ENCODE peak calls at places on chromosomes 6 and 20, in four cellular contexts. N, H, V and Y are unnamed samples.
A peak's percentile ranks its signal among the peaks of the same experiment; 100 is the strongest.

GRCh38 chr20:38123021-38123587 is 42.0 kb downstream of the TGM2 start:
- DNase-seq in N (peak; percentile 44), H (no peak), V (peak; percentile 24), Y (peak; percentile 78)

GRCh38 chr6:3294396-3294795 is 35.6 kb downstream of the PSMG4 start:
- DNase-seq in N (peak; percentile 11), H (no peak), V (no peak), Y (no peak)

GRCh38 chr6:39493174-39493573 is 170.7 kb upstream of the KCNK16 start:
- DNase-seq in N (no peak), H (no peak), V (no peak), Y (no peak)

GRCh38 chr6:17469006-17469972 is 75.9 kb downstream of the CAP2 start:
- DNase-seq in N (no peak), H (no peak), V (no peak), Y (no peak)

GRCh38 chr6:35962779-35963570 is 42.1 kb upstream of the SRPK1 start:
- DNase-seq in N (no peak), H (no peak), V (no peak), Y (no peak)

GRCh38 chr6:157226026-157226639 is 97.2 kb downstream of the TMEM242 start:
- DNase-seq in N (peak; percentile 40), H (no peak), V (no peak), Y (peak; percentile 39)

GRCh38 chr6:166005401-166005845 is 162.2 kb downstream of the TBXT start:
- DNase-seq in N (no peak), H (no peak), V (no peak), Y (peak; percentile 62)

GRCh38 chr20:34312544-34313217 is 9.5 kb upstream of the AHCY start:
- DNase-seq in N (peak; percentile 95), H (peak; percentile 73), V (peak; percentile 89), Y (peak; percentile 81)

GRCh38 chr6:106739387-106739786 is 110.0 kb downstream of the QRSL1 start:
- DNase-seq in N (no peak), H (no peak), V (peak; percentile 84), Y (no peak)

DNA sequence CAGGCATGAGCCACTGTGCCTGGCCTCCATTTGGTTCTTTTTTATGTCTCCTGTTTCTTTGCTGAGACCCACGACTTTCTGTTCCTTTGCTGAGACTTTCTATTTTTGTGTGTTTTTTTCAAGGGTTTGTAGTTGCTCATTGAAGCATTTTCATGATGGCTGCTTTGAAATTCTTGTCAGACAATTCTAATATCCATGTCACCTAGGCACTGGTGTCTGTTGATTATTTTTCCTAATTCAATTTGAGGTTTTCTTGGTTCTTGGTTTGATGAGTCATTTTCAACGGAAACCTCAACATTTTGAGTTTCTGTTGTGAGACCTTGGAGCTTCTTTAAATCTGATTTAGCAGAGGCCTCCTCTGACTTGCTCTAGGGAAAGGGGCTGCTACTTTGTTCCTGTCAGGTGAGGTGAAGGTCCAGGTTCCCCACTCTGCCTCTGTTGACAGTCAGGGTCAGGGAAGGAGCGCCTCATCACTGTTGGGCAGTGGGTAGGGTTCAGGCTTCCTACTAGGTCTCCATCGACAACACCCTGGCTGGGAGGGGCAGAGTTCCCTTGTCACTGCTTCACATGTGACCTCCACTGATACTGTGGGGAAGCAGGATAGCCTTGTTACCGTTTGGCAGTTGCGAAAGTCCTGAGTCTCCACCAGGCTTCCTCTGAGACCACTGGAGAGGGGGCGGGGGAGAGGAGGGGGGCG is 67.2 kb upstream of the RNF24 start:
- DNase-seq in N (peak; percentile 63), H (no peak), V (no peak), Y (peak; percentile 82)
- TF ChIP-seq POLR2A in N (no peak), H (no peak), V (no peak), Y (no peak)

DNA sequence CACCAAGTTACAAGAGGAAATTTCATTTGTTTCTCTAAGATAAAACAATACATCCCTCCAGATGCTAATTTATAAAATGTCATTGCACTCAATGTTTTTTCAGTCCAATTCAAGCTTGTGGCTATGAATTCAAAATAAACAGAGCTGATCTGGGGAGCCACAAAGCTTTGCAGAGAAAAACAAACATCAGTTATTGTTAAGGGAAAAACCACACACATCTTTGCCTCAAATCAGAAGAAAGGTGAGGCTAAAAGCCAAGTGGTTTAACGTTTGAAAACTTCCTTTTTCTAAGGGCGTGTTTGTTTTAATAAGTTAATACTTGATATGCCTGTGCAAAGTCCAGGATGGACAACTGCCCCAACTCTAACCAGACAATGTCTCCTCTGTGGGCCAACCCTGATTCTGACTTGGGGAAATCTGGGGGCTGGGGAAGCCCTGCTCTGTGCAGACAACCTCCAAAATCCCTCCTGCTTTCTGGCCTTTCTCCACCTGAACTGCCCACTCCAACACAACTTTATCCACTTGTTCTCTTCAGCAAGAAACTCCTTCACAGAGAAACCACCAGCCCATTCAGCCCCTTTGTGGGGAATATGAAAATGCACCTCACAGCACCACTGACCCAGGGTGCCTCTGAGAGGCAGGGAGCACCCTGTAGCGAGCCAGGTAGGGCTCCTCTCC is 44.6 kb upstream of the NT5E start:
- DNase-seq in N (peak; percentile 56), H (no peak), V (peak; percentile 37), Y (peak; percentile 55)
- TF ChIP-seq POLR2A in N (no peak), H (no peak), V (no peak), Y (no peak)

GRCh38 chr6:140979642-140980091 is 1153.1 kb upstream of the GJE1 start:
- DNase-seq in N (no peak), H (no peak), V (no peak), Y (peak; percentile 89)

GRCh38 chr6:140977425-140977824 is 1155.3 kb upstream of the GJE1 start:
- DNase-seq in N (no peak), H (no peak), V (no peak), Y (peak; percentile 47)

GRCh38 chr6:140985679-140986275 is 1146.9 kb upstream of the GJE1 start:
- DNase-seq in N (no peak), H (no peak), V (no peak), Y (peak; percentile 73)

DNA sequence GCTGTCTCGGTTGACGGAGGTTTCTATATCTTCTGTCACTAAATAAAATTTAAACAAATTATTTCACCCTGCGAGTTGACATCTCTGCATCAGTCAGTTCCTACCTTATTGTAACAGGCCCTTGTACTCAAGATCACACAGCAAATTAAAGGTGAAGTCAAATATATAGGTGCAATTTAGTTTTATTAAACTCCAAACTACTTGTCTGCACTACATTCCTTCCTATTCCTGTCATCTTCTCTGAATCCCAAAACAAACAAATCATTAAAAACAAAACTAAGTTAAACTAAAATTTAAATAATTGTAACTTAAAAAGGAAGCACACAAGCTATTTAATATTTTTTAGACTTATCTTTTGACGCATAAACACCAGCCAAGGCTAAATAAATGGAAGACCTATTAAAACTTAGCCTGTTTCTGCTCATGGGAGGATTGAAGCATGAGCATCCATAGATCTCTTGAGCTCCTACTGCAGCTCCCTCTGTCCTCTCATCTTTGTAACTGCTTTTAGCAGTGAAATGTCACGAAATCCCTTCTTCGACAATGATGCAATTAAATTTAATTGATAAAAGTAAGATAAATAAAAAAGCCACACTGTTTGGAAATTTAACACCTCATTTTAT is 1152.3 kb upstream of the GJE1 start:
- DNase-seq in N (no peak), H (no peak), V (no peak), Y (peak; percentile 15)
- TF ChIP-seq POLR2A in N (no peak), H (no peak), V (no peak), Y (no peak)

GRCh38 chr20:31542201-31542842 is 28.1 kb downstream of the HM13 start:
- DNase-seq in N (no peak), H (no peak), V (no peak), Y (no peak)
- TF ChIP-seq POLR2A in N (no peak), H (no peak), V (no peak), Y (no peak)

DNA sequence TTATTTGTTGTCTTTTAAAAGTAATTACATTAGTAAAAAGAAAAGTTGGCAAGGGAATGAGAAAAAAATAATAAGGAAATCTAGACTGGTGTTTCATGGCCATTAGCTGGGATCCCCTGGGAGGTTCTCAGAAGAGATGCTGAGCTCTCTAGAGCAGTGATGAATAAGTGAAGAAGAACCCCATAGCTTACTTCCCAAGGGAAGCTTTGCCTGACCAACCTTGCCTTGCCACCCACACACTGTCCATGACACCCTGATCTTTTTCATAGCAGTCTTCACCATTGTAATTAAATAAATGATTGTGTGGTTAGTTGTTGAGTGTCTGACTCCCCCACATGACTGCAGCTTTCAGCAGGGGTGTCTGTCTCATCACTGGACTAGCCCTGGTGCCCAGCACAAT is 5.9 kb downstream of the C6orf163 start:
- DNase-seq in N (no peak), H (no peak), V (no peak), Y (peak; percentile 5)
- TF ChIP-seq POLR2A in N (no peak), H (no peak), V (no peak), Y (no peak)